ENCODE peak calls at places on chromosomes 3 and 15, in four cellular contexts. E, U, W and Z are unnamed samples.
A peak's percentile ranks its signal among the peaks of the same experiment; 100 is the strongest.

GRCh38 chr15:73870700-73871408 is 2.5 kb upstream of the TBC1D21 start:
- DNase-seq in E (peak; percentile 57), U (peak; percentile 44), W (peak; percentile 54), Z (peak; percentile 81)

GRCh38 chr3:129482721-129483120 is 42.7 kb downstream of the IFT122 start:
- DNase-seq in E (no peak), U (no peak), W (no peak), Z (no peak)

GRCh38 chr3:72560857-72561675 is 287.2 kb downstream of the SHQ1 start:
- DNase-seq in E (no peak), U (no peak), W (no peak), Z (no peak)

GRCh38 chr15:74265046-74265639 is 29.0 kb downstream of the CCDC33 start:
- DNase-seq in E (no peak), U (no peak), W (peak; percentile 93), Z (no peak)

GRCh38 chr3:37183976-37184375 is 9.6 kb upstream of the LRRFIP2 start:
- DNase-seq in E (no peak), U (no peak), W (no peak), Z (no peak)

GRCh38 chr15:43517354-43518072 is at the start of gene MAP1A:
- DNase-seq in E (no peak), U (peak; percentile 68), W (peak; percentile 85), Z (peak; percentile 61)

GRCh38 chr3:194294199-194294887 is 56.8 kb downstream of the CPN2 start:
- DNase-seq in E (peak; percentile 34), U (no peak), W (no peak), Z (no peak)

GRCh38 chr15:69158201-69158842 is 2.1 kb upstream of the GLCE start:
- DNase-seq in E (no peak), U (no peak), W (no peak), Z (no peak)

GRCh38 chr3:148309390-148310035 is 388.2 kb upstream of the AGTR1 start:
- DNase-seq in E (no peak), U (no peak), W (peak; percentile 58), Z (no peak)

GRCh38 chr3:32575451-32575850 is 4.8 kb upstream of the DYNC1LI1 start:
- DNase-seq in E (no peak), U (no peak), W (no peak), Z (no peak)

GRCh38 chr15:91104111-91104510 is 4.1 kb downstream of the SV2B start:
- DNase-seq in E (no peak), U (no peak), W (no peak), Z (peak; percentile 59)

GRCh38 chr15:48974865-48975264 is 11.1 kb upstream of the SHC4 start:
- DNase-seq in E (no peak), U (no peak), W (peak; percentile 54), Z (no peak)

GRCh38 chr3:24270204-24270671 is 224.4 kb downstream of the THRB start:
- DNase-seq in E (no peak), U (no peak), W (no peak), Z (no peak)

GRCh38 chr15:63353261-63353660 is 28.4 kb downstream of the CA12 start:
- DNase-seq in E (no peak), U (no peak), W (no peak), Z (no peak)

GRCh38 chr3:143139786-143140185 is 20.2 kb downstream of the CHST2 start:
- DNase-seq in E (no peak), U (peak; percentile 34), W (no peak), Z (peak; percentile 50)

GRCh38 chr15:55277116-55277564 is 12.5 kb downstream of the RAB27A start:
- DNase-seq in E (no peak), U (no peak), W (no peak), Z (no peak)

GRCh38 chr3:46660003-46660402 is 33.5 kb downstream of the ALS2CL start:
- DNase-seq in E (no peak), U (no peak), W (no peak), Z (no peak)

DNA sequence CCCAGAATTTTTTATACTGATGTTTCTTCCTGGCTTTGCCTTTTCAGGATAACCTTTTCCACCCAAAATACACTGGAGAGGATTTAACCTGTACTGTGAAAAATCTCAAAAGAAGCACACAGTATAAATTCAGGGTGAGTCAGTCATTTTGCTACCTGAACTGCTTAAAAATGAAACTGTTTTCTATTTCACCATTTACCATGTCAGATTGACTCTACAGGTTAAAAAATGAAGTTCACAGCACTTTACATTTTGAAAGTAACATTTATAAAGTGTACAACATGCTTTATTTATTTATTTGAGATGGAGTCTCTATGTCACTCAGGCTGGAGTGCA is 115.2 kb downstream of the GHSR start:
- DNase-seq in E (no peak), U (no peak), W (no peak), Z (no peak)
- H3K36me3 ChIP-seq in E (peaks cover 93% of the 10 kb centered on the region), U (no peaks in the 10 kb centered on the region), W (peaks cover 60% of the 10 kb centered on the region), Z (peaks cover 80% of the 10 kb centered on the region)

GRCh38 chr3:102237181-102237580 is 197.6 kb upstream of the ZPLD1 start:
- DNase-seq in E (no peak), U (no peak), W (no peak), Z (no peak)
- H3K27ac ChIP-seq in E (no peak overlapping the region), U (no peak overlapping the region), W (no peak overlapping the region), Z (no peak overlapping the region)

GRCh38 chr3:140128217-140129137 is 193.5 kb downstream of the CLSTN2 start:
- DNase-seq in E (no peak), U (peak; percentile 13), W (peak; percentile 70), Z (peak; percentile 22)
- TF ChIP-seq CTCF in E (peak; percentile 40), U (no peak), W (peak; percentile 29), Z (peak; percentile 61)

GRCh38 chr3:193134895-193135294 is 106.1 kb upstream of the PLAAT1 start:
- DNase-seq in E (no peak), U (no peak), W (no peak), Z (no peak)
- H3K36me3 ChIP-seq in E (no peaks in the 10 kb centered on the region), U (no peaks in the 10 kb centered on the region), W (no peaks in the 10 kb centered on the region), Z (no peaks in the 10 kb centered on the region)

GRCh38 chr3:188646592-188646991 is 492.6 kb downstream of the LPP start:
- DNase-seq in E (no peak), U (no peak), W (peak; percentile 27), Z (no peak)
- H3K27ac ChIP-seq in E (no peak overlapping the region), U (no peak overlapping the region), W (no peak overlapping the region), Z (no peak overlapping the region)

DNA sequence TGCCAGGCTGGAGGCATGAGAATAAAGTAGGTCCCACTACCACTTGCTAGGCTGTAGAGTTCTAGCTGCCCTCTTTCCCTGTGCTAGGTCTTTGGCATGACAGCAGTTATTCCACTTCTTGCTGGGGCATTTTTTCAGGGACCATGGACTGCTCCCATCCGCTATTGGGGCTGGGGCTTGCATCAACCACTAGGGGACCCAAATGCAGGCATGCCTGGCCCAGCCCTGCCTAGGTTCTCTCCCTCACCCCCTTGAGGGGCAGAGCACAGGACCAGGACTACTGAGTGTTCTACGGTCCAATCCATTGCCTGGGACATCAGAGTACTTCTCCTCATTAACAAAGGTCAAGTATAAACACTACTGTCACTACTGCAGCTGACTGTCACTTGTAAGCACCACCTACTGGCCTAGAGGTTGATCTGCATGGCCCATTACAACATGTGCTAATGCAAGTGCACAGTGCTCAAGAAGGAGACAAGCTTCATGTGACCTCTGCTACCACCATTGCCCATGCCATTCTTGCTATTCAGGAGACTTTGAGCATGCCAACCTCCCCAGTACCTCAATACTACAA is 270.5 kb downstream of the MBNL1 start:
- DNase-seq in E (no peak), U (no peak), W (no peak), Z (no peak)
- TF ChIP-seq CTCF in E (no peak), U (no peak), W (no peak), Z (no peak)

GRCh38 chr3:86743233-86743632 is 247.7 kb downstream of the VGLL3 start:
- DNase-seq in E (no peak), U (no peak), W (no peak), Z (no peak)
- H3K36me3 ChIP-seq in E (no peaks in the 10 kb centered on the region), U (no peaks in the 10 kb centered on the region), W (no peaks in the 10 kb centered on the region), Z (no peaks in the 10 kb centered on the region)

GRCh38 chr3:182412066-182412465 is 381.2 kb upstream of the ATP11B start:
- DNase-seq in E (no peak), U (no peak), W (no peak), Z (no peak)
- H3K27ac ChIP-seq in E (peak overlapping the region; percentile 28), U (no peak overlapping the region), W (no peak overlapping the region), Z (no peak overlapping the region)

DNA sequence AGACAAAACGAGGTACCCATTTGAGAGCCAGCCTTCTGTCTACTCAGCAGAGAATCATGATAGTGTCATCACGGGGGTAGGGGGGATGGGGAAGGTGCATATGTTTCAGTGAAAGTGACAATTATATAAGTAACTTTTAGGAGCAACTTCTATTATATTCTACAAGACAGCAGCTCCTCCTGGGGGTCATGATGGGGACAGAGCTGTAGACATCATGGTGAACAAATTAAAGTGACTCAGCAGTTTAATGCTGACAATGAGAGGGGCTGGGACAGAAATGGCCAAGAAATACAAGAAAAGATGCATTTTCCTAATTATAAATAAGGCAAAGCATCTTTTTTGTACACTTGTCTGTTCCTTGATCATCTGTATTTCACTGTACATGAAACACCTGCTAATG is 11.8 kb downstream of the CAPN3 start:
- DNase-seq in E (no peak), U (no peak), W (no peak), Z (no peak)
- TF ChIP-seq CTCF in E (peak; percentile 23), U (no peak), W (peak; percentile 25), Z (no peak)

DNA sequence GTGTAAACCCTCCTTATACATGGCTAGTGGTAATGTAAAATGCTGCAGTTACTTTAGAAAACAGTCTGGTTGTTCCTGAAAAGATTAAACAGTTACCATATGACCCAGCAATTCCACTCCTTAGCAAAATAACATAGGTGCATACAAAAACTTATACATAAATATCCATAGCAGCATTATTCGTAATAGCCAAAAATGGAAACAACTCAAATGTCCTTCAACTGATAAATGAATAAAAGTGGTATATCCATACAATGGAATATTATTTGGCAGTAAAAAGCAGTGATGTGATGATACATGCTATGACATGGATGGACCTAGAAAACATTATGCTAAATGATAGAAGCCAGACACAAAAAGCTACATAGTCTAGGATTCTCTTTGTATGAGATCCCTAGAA is 31.6 kb upstream of the SIN3A start:
- DNase-seq in E (no peak), U (no peak), W (no peak), Z (no peak)
- H3K36me3 ChIP-seq in E (peaks cover 60% of the 10 kb centered on the region), U (no peaks in the 10 kb centered on the region), W (peaks cover 17% of the 10 kb centered on the region), Z (peaks cover 52% of the 10 kb centered on the region)